ENCODE peak calls at places on chromosomes 13 and 19, in ten cellular contexts. P is amniotic stem cell; J is epithelial cell of proximal tubule; K is activated gamma-delta T cell treated with anti-CD3 and anti-CD28 coated beads, Interleukin-2, amount 50 U/mL, for 16 hours; R is amygdala; H is mucosa of descending colon; C is aorta; O is T-helper 1 cell; Z is AG04450; B is left lung. S is an unnamed sample.

GRCh38 chr13:46146898-46147297 is 35.1 kb downstream of the LCP1 start:
- DNase-seq in P (no peak), H (no peak), C (no peak), B (no peak), J (no peak), Z (no peak), O (no peak), R (no peak), K (no peak), S (no peak)

GRCh38 chr19:56085571-56086275 is 35.4 kb downstream of the ZNF787 start:
- DNase-seq in R (no peak), Z (no peak), B (no peak), C (no peak), J (no peak), K (no peak), P (no peak), O (no peak), H (no peak), S (no peak)

GRCh38 chr13:41919741-41920487 is 41.0 kb downstream of the VWA8 start:
- DNase-seq in C (no peak), R (no peak), P (no peak), K (no peak), O (no peak), B (no peak), Z (no peak), H (no peak), J (no peak), S (no peak)

GRCh38 chr19:32914879-32915278 is 45.3 kb upstream of the SLC7A9 start:
- DNase-seq in J (no peak), R (no peak), O (no peak), H (no peak), P (no peak), Z (no peak), C (no peak), B (no peak), K (no peak), S (no peak)

GRCh38 chr19:41386442-41386841 is 10.1 kb downstream of the TMEM91 start:
- DNase-seq in J (no peak), H (no peak), O (no peak), Z (no peak), P (no peak), C (no peak), K (no peak), R (no peak), B (no peak), S (no peak)

GRCh38 chr19:11322269-11323024 is 17.0 kb downstream of the RAB3D start:
- DNase-seq in J (no peak), H (no peak), R (no peak), Z (no peak), K (no peak), P (no peak), O (no peak), C (no peak), B (no peak), S (no peak)

GRCh38 chr13:49893591-49893990 is 42.5 kb downstream of the SPRYD7 start:
- DNase-seq in Z (no peak), J (no peak), R (no peak), B (no peak), K (no peak), O (no peak), P (no peak), C (no peak), H (no peak), S (no peak)

GRCh38 chr13:59677966-59678814 is 485.5 kb downstream of the DIAPH3 start:
- DNase-seq in K (no peak), H (no peak), O (no peak), R (no peak), B (no peak), P (peak; percentile 28), Z (peak; percentile 43), J (no peak), C (no peak), S (peak; percentile 29)

GRCh38 chr19:57465680-57466381 is 8.9 kb upstream of the VN1R1 start:
- DNase-seq in R (no peak), C (no peak), O (no peak), H (no peak), J (no peak), P (no peak), Z (no peak), B (no peak), K (no peak), S (peak; percentile 59)

GRCh38 chr19:13873776-13874515 is 3.0 kb upstream of the NANOS3 start:
- DNase-seq in C (no peak), H (no peak), Z (no peak), B (no peak), R (no peak), K (no peak), O (no peak), J (no peak), P (no peak), S (no peak)

GRCh38 chr13:94090773-94091172 is 388.7 kb downstream of the DCT start:
- DNase-seq in P (no peak), B (no peak), H (no peak), R (no peak), K (no peak), C (no peak), Z (no peak), J (no peak), O (no peak), S (no peak)

GRCh38 chr19:27777726-27778125 is 1435.2 kb downstream of the UQCRFS1 start:
- DNase-seq in C (no peak), R (no peak), B (no peak), H (no peak), J (no peak), Z (no peak), K (no peak), O (no peak), P (no peak), S (no peak)

S was measured in HCT116.